ENCODE peak calls at places on chromosome 3, in ten cellular contexts. P is activated T-cell treated with anti-CD3 and anti-CD28 coated beads for 1 hour; M is fibroblast of the aortic adventitia; Z is NCI-H1092 treated with DMSO at 0.1 percent for 48 hours; U is endothelial cell; T is activated CD4-positive, alpha-beta T cell treated with anti-CD3 and anti-CD28 coated beads, Interleukin-2, amount 50 U/mL, for 4 hours; B is AG10803; L is CD4-positive, alpha-beta T cell; H is AG20443; X is B cell. N is an unnamed sample.

GRCh38 chr3:126014252-126014651 is 45.3 kb downstream of the ROPN1B start:
- DNase-seq in Z (no peak), M (peak; percentile 83), H (peak; percentile 86), T (no peak), X (no peak), U (no peak), P (no peak), L (no peak), B (peak; percentile 82), N (no peak)

GRCh38 chr3:189340680-189341460 is 169.1 kb downstream of the TPRG1 start:
- DNase-seq in P (no peak), T (no peak), B (no peak), Z (no peak), U (peak; percentile 9), X (no peak), L (no peak), M (no peak), H (no peak), N (no peak)

GRCh38 chr3:124467980-124468902 is 262.0 kb upstream of the UMPS start:
- DNase-seq in B (peak; percentile 32), T (no peak), P (no peak), H (peak; percentile 88), M (peak; percentile 29), Z (peak; percentile 61), U (peak; percentile 75), X (peak; percentile 20), L (no peak), N (peak; percentile 66)

GRCh38 chr3:52197499-52197841 is 490 bp upstream of the ALAS1 start:
- DNase-seq in H (no peak), B (no peak), X (no peak), P (no peak), L (no peak), U (no peak), T (no peak), Z (no peak), M (no peak), N (no peak)

GRCh38 chr3:182364723-182365650 is 428.3 kb upstream of the ATP11B start:
- DNase-seq in M (no peak), P (no peak), T (no peak), U (no peak), B (peak; percentile 1), L (no peak), X (no peak), Z (peak; percentile 99), H (no peak), N (no peak)

GRCh38 chr3:30289324-30289723 is 317.1 kb upstream of the TGFBR2 start:
- DNase-seq in T (no peak), H (no peak), L (no peak), M (peak; percentile 40), U (no peak), B (peak; percentile 7), P (no peak), Z (no peak), X (no peak), N (peak; percentile 54)

GRCh38 chr3:176855901-176856486 is 341.3 kb downstream of the TBL1XR1 start:
- DNase-seq in L (no peak), T (no peak), U (no peak), M (no peak), Z (no peak), H (no peak), X (no peak), P (no peak), B (no peak), N (no peak)

GRCh38 chr3:98793971-98794370 is 30.8 kb downstream of the ST3GAL6 start:
- DNase-seq in B (peak; percentile 75), T (no peak), M (no peak), U (no peak), L (no peak), Z (no peak), P (no peak), H (peak; percentile 32), X (no peak), N (no peak)

GRCh38 chr3:176906046-176906905 is 291.0 kb downstream of the TBL1XR1 start:
- DNase-seq in T (no peak), B (peak; percentile 64), Z (peak; percentile 65), M (peak; percentile 95), X (no peak), P (no peak), U (no peak), H (no peak), L (no peak), N (no peak)

GRCh38 chr3:52388348-52388821 is 56.5 kb downstream of the SEMA3G start:
- DNase-seq in M (no peak), U (peak; percentile 28), L (no peak), B (no peak), H (no peak), X (no peak), P (no peak), Z (no peak), T (no peak), N (peak; percentile 56)

GRCh38 chr3:33717616-33717865 is 513 bp downstream of the CLASP2 start:
- DNase-seq in U (peak; percentile 71), T (no peak), X (no peak), P (peak; percentile 38), M (peak; percentile 57), L (no peak), B (no peak), H (peak; percentile 78), Z (peak; percentile 56), N (peak; percentile 75)

GRCh38 chr3:62567097-62568021 is 194.0 kb upstream of the FEZF2 start:
- DNase-seq in U (no peak), T (no peak), X (no peak), L (no peak), B (peak; percentile 90), H (peak; percentile 92), Z (no peak), P (no peak), M (peak; percentile 97), N (no peak)

GRCh38 chr3:46852839-46853355 is 10.3 kb downstream of the MYL3 start:
- DNase-seq in H (no peak), L (no peak), T (no peak), Z (no peak), B (no peak), U (no peak), X (no peak), P (no peak), M (no peak), N (no peak)

GRCh38 chr3:150300376-150300775 is 107.7 kb upstream of the TSC22D2 start:
- DNase-seq in H (no peak), U (no peak), P (no peak), M (no peak), L (no peak), Z (no peak), T (no peak), X (no peak), B (no peak), N (no peak)